ENCODE peak calls at places on chromosomes 3 and 15, in five cellular contexts. B is adrenal gland, F is cardiac fibroblast, K is breast epithelium, E is heart left ventricle. V is an unnamed sample.
A peak's percentile ranks its signal among the peaks of the same experiment; 100 is the strongest.

GRCh38 chr15:82595766-82596165 is 51.4 kb downstream of the CPEB1 start:
- DNase-seq in F (no peak), K (no peak), B (no peak), E (no peak), V (no peak)

GRCh38 chr3:186352369-186352768 is 9.7 kb downstream of the DGKG start:
- DNase-seq in B (no peak), E (no peak), F (no peak), K (no peak), V (no peak)

GRCh38 chr15:38817427-38818155 is 253.0 kb upstream of the RASGRP1 start:
- DNase-seq in K (peak; percentile 89), E (peak; percentile 74), F (peak; percentile 73), B (peak; percentile 79), V (peak; percentile 33)

GRCh38 chr3:171354049-171354705 is 106.0 kb downstream of the TNIK start:
- DNase-seq in B (no peak), E (no peak), F (no peak), K (no peak), V (no peak)

GRCh38 chr3:53675942-53676341 is 170.3 kb downstream of the CHDH start:
- DNase-seq in K (no peak), F (no peak), B (no peak), E (no peak), V (no peak)

GRCh38 chr15:64930778-64931240 is 19.1 kb downstream of the ANKDD1A start:
- DNase-seq in K (no peak), B (no peak), F (peak; percentile 69), E (no peak), V (no peak)

GRCh38 chr3:189204467-189204866 is 32.7 kb downstream of the TPRG1 start:
- DNase-seq in E (no peak), B (no peak), K (no peak), F (no peak), V (no peak)

GRCh38 chr15:61503383-61503969 is 274.4 kb upstream of the RORA start:
- DNase-seq in E (no peak), B (no peak), F (no peak), K (no peak), V (no peak)

GRCh38 chr3:54986294-54986693 is 58.4 kb upstream of the LRTM1 start:
- DNase-seq in F (no peak), B (no peak), K (no peak), E (no peak), V (no peak)

GRCh38 chr3:30495172-30496124 is 111.0 kb upstream of the TGFBR2 start:
- DNase-seq in E (no peak), K (no peak), F (no peak), B (no peak), V (no peak)

GRCh38 chr3:4897765-4898453 is 81.3 kb upstream of the BHLHE40 start:
- DNase-seq in K (no peak), B (no peak), E (no peak), F (peak; percentile 39), V (no peak)

GRCh38 chr3:89624494-89624893 is 517.1 kb downstream of the EPHA3 start:
- DNase-seq in F (no peak), B (no peak), E (no peak), K (no peak), V (no peak)

GRCh38 chr3:174216019-174216418 is 643.1 kb upstream of the NAALADL2 start:
- DNase-seq in B (no peak), K (no peak), F (no peak), E (no peak), V (no peak)

GRCh38 chr15:100011235-100011634 is 278.0 kb upstream of the LYSMD4 start:
- DNase-seq in B (no peak), F (no peak), K (no peak), E (no peak), V (no peak)

GRCh38 chr3:128620268-128620691 is 30.3 kb downstream of the RPN1 start:
- DNase-seq in B (no peak), K (peak; percentile 40), F (no peak), E (no peak), V (no peak)

GRCh38 chr15:66934315-66934930 is 131.0 kb upstream of the SMAD3 start:
- DNase-seq in K (no peak), E (no peak), B (no peak), F (no peak), V (no peak)

GRCh38 chr3:194447161-194447560 is 39.6 kb downstream of the ATP13A3 start:
- DNase-seq in K (no peak), B (no peak), F (no peak), E (no peak), V (no peak)

GRCh38 chr15:80710635-80711553 is 15.8 kb downstream of the ABHD17C start:
- DNase-seq in B (no peak), E (no peak), F (no peak), K (no peak), V (no peak)

GRCh38 chr3:143720381-143720780 is 127.9 kb downstream of the SLC9A9 start:
- DNase-seq in E (no peak), F (no peak), K (no peak), B (no peak), V (no peak)

GRCh38 chr3:157837341-157837740 is 268.9 kb downstream of the SHOX2 start:
- DNase-seq in B (no peak), E (no peak), K (no peak), F (no peak), V (no peak)

GRCh38 chr3:155585384-155585783 is 159.5 kb downstream of the PLCH1 start:
- DNase-seq in K (no peak), E (no peak), F (no peak), B (no peak), V (no peak)

GRCh38 chr3:197376020-197376419 is 77.6 kb upstream of the DLG1 start:
- DNase-seq in K (no peak), B (no peak), E (no peak), F (no peak), V (no peak)

GRCh38 chr3:42900731-42901420 is 5.1 kb upstream of the ZNF662 start:
- DNase-seq in B (no peak), F (no peak), K (no peak), E (no peak), V (no peak)

GRCh38 chr3:151795276-151795675 is 18.6 kb upstream of the AADAC start:
- DNase-seq in E (no peak), K (no peak), B (no peak), F (peak; percentile 76), V (peak; percentile 62)

GRCh38 chr3:151614-152189 is 44.9 kb upstream of the CHL1 start:
- DNase-seq in B (no peak), K (no peak), F (no peak), E (no peak), V (no peak)

DNA sequence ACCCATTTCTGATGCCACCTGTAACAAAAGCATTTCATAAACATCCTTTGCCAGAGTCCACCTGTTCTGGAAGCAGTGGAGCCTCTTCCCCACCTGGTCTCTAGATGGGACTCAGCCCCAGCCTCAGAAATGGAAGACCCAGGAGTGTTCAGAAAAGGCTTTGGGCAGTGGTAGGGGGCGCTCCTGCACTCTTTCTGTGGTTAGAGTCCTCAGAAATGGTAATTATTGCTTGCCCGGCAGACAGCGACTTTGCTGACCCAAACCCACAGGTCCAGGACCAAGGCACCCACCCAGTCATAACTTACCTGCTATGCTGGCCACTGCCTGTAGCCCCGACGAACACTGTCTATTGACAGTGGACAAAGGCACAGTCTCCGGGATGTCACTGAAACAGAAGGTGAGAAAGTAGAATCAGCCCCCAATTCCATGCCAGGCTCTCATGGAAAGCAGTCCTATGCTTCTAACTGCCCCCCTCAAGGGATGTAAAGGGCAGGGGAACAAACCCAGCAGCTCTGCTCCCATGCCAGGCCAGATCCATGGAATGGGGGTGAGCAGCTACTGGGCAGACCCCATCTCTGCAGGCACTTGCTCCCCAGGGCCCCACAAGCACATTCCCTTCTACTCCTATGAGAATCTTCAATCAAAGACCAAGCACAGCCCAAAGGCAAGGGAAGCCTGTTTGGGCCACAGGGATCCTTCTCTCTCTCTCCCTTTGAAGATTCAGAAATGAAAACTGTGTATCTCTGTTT is 5.1 kb downstream of the ACAA1 start:
- DNase-seq in K (no peak), B (no peak), F (peak; percentile 56), E (no peak), V (no peak)
- TF ChIP-seq CTCF in K (no peak), B (no peak), F (peak; percentile 74), E (peak; percentile 31), V (peak; percentile 77)

DNA sequence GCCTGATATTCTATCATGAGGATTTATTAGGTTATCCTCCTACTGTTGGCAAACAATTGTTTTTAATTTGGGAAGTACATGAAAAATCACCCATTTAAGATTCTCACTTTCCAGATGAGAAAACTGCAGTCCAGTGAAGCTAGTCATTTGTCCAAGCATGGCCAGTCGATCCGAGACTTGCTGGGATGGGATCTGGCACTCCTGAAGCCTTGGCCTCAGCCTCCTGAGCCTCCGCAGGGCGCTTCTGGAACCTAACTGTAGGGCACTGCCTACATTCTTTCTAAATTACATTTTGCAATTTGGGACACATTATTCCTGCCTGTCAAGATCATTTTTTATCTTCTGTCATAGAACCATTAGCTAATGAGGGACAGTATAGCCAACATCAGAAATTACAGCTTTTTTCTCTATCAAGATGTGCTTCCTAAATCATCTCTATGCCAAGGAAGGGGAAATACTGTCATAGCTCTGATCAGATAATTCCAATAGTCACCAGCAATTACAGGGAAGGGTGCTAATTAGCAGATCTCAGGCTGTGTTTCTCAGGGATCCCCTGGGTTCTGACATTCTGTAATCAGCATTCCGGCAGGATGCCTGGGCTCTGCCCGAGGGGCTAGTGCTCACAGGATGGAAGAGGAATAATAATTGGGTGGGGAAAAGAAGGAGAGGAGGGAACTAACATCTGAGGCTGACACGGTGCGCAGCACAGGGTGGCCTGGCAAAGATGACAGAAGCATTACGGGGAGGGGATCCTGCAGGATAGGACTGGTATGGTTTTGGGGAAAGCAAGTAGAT is 28.3 kb downstream of the ANAPC13 start:
- DNase-seq in K (no peak), F (no peak), B (no peak), E (no peak), V (no peak)
- H3K4me3 ChIP-seq in K (no peak overlapping the region), F (no peak overlapping the region), B (no peak overlapping the region), E (no peak overlapping the region), V (no peak overlapping the region)

DNA sequence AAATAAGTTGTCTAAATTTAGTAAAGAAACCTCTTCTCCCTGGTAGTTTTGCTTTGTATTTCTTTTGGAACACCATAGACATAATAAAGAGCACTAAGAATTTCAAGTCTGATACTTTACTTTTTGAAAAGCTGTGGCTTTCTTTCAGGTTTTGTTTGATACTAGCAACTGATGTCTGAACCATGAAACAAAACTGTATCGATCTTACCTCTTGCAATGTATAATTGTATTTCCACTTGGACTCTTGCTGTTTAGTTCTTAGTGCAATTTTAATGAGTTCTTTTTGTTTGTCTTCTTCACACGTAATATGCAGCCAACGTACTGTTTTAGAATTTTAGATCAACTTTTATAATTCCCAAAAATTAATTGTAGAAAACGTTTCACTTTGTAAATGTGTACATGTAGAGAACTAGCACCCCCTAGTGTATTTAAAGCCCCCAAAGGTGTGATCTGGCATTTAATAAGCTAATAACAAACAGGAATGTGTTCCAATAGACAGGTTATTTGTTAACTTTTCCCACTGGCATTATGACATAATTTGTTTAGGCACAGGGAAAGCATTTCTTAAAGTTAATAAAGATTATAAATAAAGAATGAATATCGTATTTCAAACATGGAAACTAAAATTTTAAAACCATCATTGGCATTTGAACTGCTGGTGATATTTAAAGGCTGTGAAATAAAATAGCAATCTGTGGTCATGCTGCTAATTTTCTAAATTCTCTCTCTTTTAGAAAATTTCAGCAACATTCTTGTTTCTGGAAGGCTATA is 289.1 kb upstream of the DNAJC19 start:
- DNase-seq in F (peak; percentile 1), E (no peak), K (no peak), B (no peak), V (no peak)
- TF ChIP-seq CTCF in F (no peak), E (peak; percentile 26), K (no peak), B (peak; percentile 20), V (peak; percentile 17)

DNA sequence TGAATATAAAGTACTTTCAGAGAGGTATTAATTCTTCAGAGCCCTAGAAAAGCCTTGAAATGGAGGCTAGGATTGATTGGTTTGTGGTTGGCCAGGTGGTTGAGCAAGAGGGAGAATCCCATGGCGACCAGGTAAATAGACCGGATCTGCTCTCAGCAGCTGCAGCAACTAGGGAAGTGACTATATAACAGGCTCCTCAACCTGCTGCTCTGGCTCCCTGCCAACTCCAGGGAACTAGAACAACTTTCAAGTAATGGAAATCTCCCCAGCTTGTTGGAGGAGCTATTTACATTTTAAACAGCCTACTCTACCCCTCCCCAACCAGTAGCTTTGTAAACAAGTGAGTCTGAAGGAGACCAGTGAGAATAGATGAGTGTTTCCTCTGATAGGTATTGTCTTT is 121.8 kb upstream of the CADM2 start:
- DNase-seq in B (no peak), F (no peak), E (no peak), K (peak; percentile 75), V (no peak)
- H3K4me3 ChIP-seq in B (no peak overlapping the region), F (no peak overlapping the region), E (no peak overlapping the region), K (no peak overlapping the region), V (no peak overlapping the region)